ENCODE peak calls at places on chromosome X, in nine cellular contexts. One of them, this sample, is unnamed.

GRCh38 chrX:145751943-145752342 is 65.7 kb upstream of the SLITRK2 start:
- DNase-seq in HL-60: no peak
- DNase-seq in left ventricle myocardium inferior: no peak
- DNase-seq in ascending aorta: no peak
- DNase-seq in tibial nerve: no peak
- DNase-seq in IMR-90: no peak
- DNase-seq in fibroblast of lung: peak
- DNase-seq in CD4-positive, alpha-beta memory T cell: no peak
- DNase-seq in kidney: no peak
- DNase-seq in this sample: no peak

GRCh38 chrX:66163849-66164401 is at the start of gene HEPH:
- DNase-seq in ascending aorta: no peak
- DNase-seq in tibial nerve: no peak
- DNase-seq in HL-60: no peak
- DNase-seq in kidney: no peak
- DNase-seq in IMR-90: peak
- DNase-seq in fibroblast of lung: peak
- DNase-seq in CD4-positive, alpha-beta memory T cell: no peak
- DNase-seq in left ventricle myocardium inferior: no peak
- DNase-seq in this sample: no peak

GRCh38 chrX:43961699-43962098 is 11.5 kb downstream of the NDP start:
- DNase-seq in CD4-positive, alpha-beta memory T cell: no peak
- DNase-seq in tibial nerve: no peak
- DNase-seq in kidney: no peak
- DNase-seq in fibroblast of lung: no peak
- DNase-seq in IMR-90: no peak
- DNase-seq in ascending aorta: no peak
- DNase-seq in left ventricle myocardium inferior: no peak
- DNase-seq in HL-60: peak
- DNase-seq in this sample: no peak

GRCh38 chrX:150907474-150907873 is 9.0 kb upstream of the CD99L2 start:
- DNase-seq in fibroblast of lung: no peak
- DNase-seq in ascending aorta: no peak
- DNase-seq in IMR-90: no peak
- DNase-seq in CD4-positive, alpha-beta memory T cell: no peak
- DNase-seq in left ventricle myocardium inferior: peak
- DNase-seq in kidney: no peak
- DNase-seq in tibial nerve: no peak
- DNase-seq in HL-60: no peak
- DNase-seq in this sample: no peak

GRCh38 chrX:22577181-22577580 is 304.5 kb downstream of the CBLL2 start:
- DNase-seq in HL-60: no peak
- DNase-seq in tibial nerve: no peak
- DNase-seq in kidney: no peak
- DNase-seq in ascending aorta: no peak
- DNase-seq in IMR-90: peak
- DNase-seq in CD4-positive, alpha-beta memory T cell: no peak
- DNase-seq in fibroblast of lung: peak
- DNase-seq in left ventricle myocardium inferior: no peak
- DNase-seq in this sample: no peak

GRCh38 chrX:85836868-85837267 is 210.5 kb downstream of the CHM start:
- DNase-seq in fibroblast of lung: peak
- DNase-seq in IMR-90: peak
- DNase-seq in HL-60: no peak
- DNase-seq in CD4-positive, alpha-beta memory T cell: no peak
- DNase-seq in ascending aorta: no peak
- DNase-seq in tibial nerve: no peak
- DNase-seq in kidney: no peak
- DNase-seq in left ventricle myocardium inferior: no peak
- DNase-seq in this sample: no peak

GRCh38 chrX:56963377-56963776 is 32.0 kb downstream of the SPIN3 start:
- DNase-seq in left ventricle myocardium inferior: no peak
- DNase-seq in fibroblast of lung: no peak
- DNase-seq in ascending aorta: no peak
- DNase-seq in CD4-positive, alpha-beta memory T cell: peak
- DNase-seq in HL-60: no peak
- DNase-seq in tibial nerve: no peak
- DNase-seq in IMR-90: no peak
- DNase-seq in kidney: no peak
- DNase-seq in this sample: no peak

GRCh38 chrX:133325422-133325821 is 89.9 kb downstream of the GPC4 start:
- DNase-seq in left ventricle myocardium inferior: no peak
- DNase-seq in kidney: no peak
- DNase-seq in tibial nerve: no peak
- DNase-seq in CD4-positive, alpha-beta memory T cell: no peak
- DNase-seq in ascending aorta: no peak
- DNase-seq in IMR-90: no peak
- DNase-seq in fibroblast of lung: no peak
- DNase-seq in HL-60: no peak
- DNase-seq in this sample: no peak

GRCh38 chrX:116267511-116268040 is 97.0 kb downstream of the AGTR2 start:
- DNase-seq in tibial nerve: no peak
- DNase-seq in ascending aorta: no peak
- DNase-seq in left ventricle myocardium inferior: no peak
- DNase-seq in CD4-positive, alpha-beta memory T cell: no peak
- DNase-seq in fibroblast of lung: peak
- DNase-seq in kidney: no peak
- DNase-seq in HL-60: no peak
- DNase-seq in IMR-90: no peak
- DNase-seq in this sample: no peak

GRCh38 chrX:2635366-2635765 is 55.7 kb upstream of the CD99 start:
- DNase-seq in ascending aorta: no peak
- DNase-seq in kidney: no peak
- DNase-seq in IMR-90: no peak
- DNase-seq in HL-60: no peak
- DNase-seq in fibroblast of lung: no peak
- DNase-seq in left ventricle myocardium inferior: no peak
- DNase-seq in tibial nerve: no peak
- DNase-seq in CD4-positive, alpha-beta memory T cell: no peak
- DNase-seq in this sample: no peak

GRCh38 chrX:88355252-88355651 is 391.8 kb upstream of the CPXCR1 start:
- DNase-seq in kidney: no peak
- DNase-seq in tibial nerve: no peak
- DNase-seq in CD4-positive, alpha-beta memory T cell: no peak
- DNase-seq in ascending aorta: no peak
- DNase-seq in IMR-90: no peak
- DNase-seq in HL-60: no peak
- DNase-seq in left ventricle myocardium inferior: no peak
- DNase-seq in fibroblast of lung: no peak
- DNase-seq in this sample: peak

GRCh38 chrX:6021316-6022091 is 207.2 kb downstream of the NLGN4X start:
- DNase-seq in HL-60: peak
- DNase-seq in ascending aorta: no peak
- DNase-seq in kidney: no peak
- DNase-seq in tibial nerve: peak
- DNase-seq in CD4-positive, alpha-beta memory T cell: no peak
- DNase-seq in fibroblast of lung: no peak
- DNase-seq in left ventricle myocardium inferior: no peak
- DNase-seq in IMR-90: peak
- DNase-seq in this sample: no peak

GRCh38 chrX:45208121-45208856 is 7.6 kb upstream of the DIPK2B start:
- DNase-seq in CD4-positive, alpha-beta memory T cell: no peak
- DNase-seq in left ventricle myocardium inferior: no peak
- DNase-seq in HL-60: no peak
- DNase-seq in ascending aorta: no peak
- DNase-seq in fibroblast of lung: no peak
- DNase-seq in kidney: no peak
- DNase-seq in IMR-90: no peak
- DNase-seq in tibial nerve: no peak
- DNase-seq in this sample: no peak

GRCh38 chrX:73877687-73878086 is 314.7 kb downstream of the CHIC1 start:
- DNase-seq in ascending aorta: no peak
- DNase-seq in tibial nerve: no peak
- DNase-seq in CD4-positive, alpha-beta memory T cell: no peak
- DNase-seq in HL-60: no peak
- DNase-seq in fibroblast of lung: no peak
- DNase-seq in left ventricle myocardium inferior: no peak
- DNase-seq in IMR-90: no peak
- DNase-seq in kidney: no peak
- DNase-seq in this sample: no peak

GRCh38 chrX:16649858-16650257 is at the start of gene S100G:
- DNase-seq in fibroblast of lung: no peak
- DNase-seq in CD4-positive, alpha-beta memory T cell: no peak
- DNase-seq in tibial nerve: no peak
- DNase-seq in left ventricle myocardium inferior: no peak
- DNase-seq in kidney: no peak
- DNase-seq in IMR-90: no peak
- DNase-seq in ascending aorta: no peak
- DNase-seq in HL-60: no peak
- DNase-seq in this sample: no peak

GRCh38 chrX:136636121-136636520 is 11.8 kb upstream of the CD40LG start:
- DNase-seq in left ventricle myocardium inferior: no peak
- DNase-seq in fibroblast of lung: no peak
- DNase-seq in CD4-positive, alpha-beta memory T cell: no peak
- DNase-seq in ascending aorta: no peak
- DNase-seq in IMR-90: no peak
- DNase-seq in HL-60: no peak
- DNase-seq in tibial nerve: no peak
- DNase-seq in kidney: no peak
- DNase-seq in this sample: no peak

GRCh38 chrX:46433892-46434291 is 111.3 kb downstream of the ZNF674 start:
- DNase-seq in left ventricle myocardium inferior: no peak
- DNase-seq in IMR-90: peak
- DNase-seq in HL-60: no peak
- DNase-seq in tibial nerve: no peak
- DNase-seq in CD4-positive, alpha-beta memory T cell: no peak
- DNase-seq in fibroblast of lung: peak
- DNase-seq in ascending aorta: no peak
- DNase-seq in kidney: no peak
- DNase-seq in this sample: no peak

DNA sequence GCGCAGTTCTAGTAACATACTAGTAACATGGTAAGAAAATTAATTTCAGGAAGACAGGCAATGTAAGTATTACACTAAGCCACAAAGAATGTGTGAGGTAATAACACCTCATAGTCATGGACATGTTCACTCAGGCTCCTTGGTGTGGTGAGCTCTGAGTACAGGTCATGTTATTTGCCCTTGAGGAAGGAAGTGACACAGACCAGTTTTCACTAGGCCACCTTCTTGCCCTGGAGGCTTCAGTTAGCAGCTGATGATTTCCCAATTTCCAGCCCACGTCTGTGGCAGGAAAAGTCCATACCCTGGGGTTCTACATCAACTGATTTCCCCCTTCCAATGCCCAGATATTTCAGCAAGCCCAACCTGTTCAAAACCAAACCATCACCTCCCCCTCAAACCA is 6.7 kb downstream of the APOO start:
- DNase-seq in ascending aorta: no peak
- DNase-seq in CD4-positive, alpha-beta memory T cell: no peak
- DNase-seq in left ventricle myocardium inferior: no peak
- DNase-seq in tibial nerve: no peak
- DNase-seq in fibroblast of lung: peak
- DNase-seq in IMR-90: peak
- DNase-seq in HL-60: peak
- DNase-seq in kidney: no peak
- DNase-seq in this sample: no peak
- H3K27ac ChIP-seq in ascending aorta: peak
- H3K27ac ChIP-seq in CD4-positive, alpha-beta memory T cell: no peak
- H3K27ac ChIP-seq in left ventricle myocardium inferior: peak
- H3K27ac ChIP-seq in tibial nerve: peak
- H3K27ac ChIP-seq in fibroblast of lung: no peak
- H3K27ac ChIP-seq in IMR-90: no peak
- H3K27ac ChIP-seq in HL-60: peak
- H3K27ac ChIP-seq in kidney: peak
- H3K27ac ChIP-seq in this sample: peak

DNA sequence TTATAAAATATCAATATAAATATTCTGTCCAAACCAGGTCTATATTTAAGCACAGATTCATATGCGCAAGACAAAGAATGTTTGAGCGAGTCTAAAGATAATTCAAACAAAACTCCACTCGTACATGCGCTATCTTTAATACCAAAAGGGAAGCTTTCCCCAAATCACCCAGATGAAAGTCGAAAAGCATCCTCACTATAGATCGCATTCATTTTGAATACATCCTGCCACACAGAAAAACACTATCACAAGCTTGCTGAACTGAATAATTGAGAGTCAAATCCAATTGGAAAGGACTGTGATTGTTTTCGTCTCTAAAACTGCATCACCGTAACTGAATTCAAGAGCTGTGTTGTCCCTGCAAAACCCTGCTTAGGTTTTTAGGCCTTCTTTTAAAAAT is 685 bp downstream of the TASL start:
- DNase-seq in IMR-90: no peak
- DNase-seq in CD4-positive, alpha-beta memory T cell: no peak
- DNase-seq in left ventricle myocardium inferior: no peak
- DNase-seq in kidney: no peak
- DNase-seq in tibial nerve: no peak
- DNase-seq in HL-60: peak
- DNase-seq in fibroblast of lung: no peak
- DNase-seq in ascending aorta: no peak
- DNase-seq in this sample: no peak
- H3K27ac ChIP-seq in IMR-90: no peak
- H3K27ac ChIP-seq in CD4-positive, alpha-beta memory T cell: peak
- H3K27ac ChIP-seq in left ventricle myocardium inferior: no peak
- H3K27ac ChIP-seq in kidney: peak
- H3K27ac ChIP-seq in tibial nerve: no peak
- H3K27ac ChIP-seq in HL-60: peak
- H3K27ac ChIP-seq in fibroblast of lung: no peak
- H3K27ac ChIP-seq in ascending aorta: no peak
- H3K27ac ChIP-seq in this sample: peak

GRCh38 chrX:119465555-119465954 is 2.7 kb upstream of the SLC25A5 start:
- DNase-seq in IMR-90: no peak
- DNase-seq in fibroblast of lung: no peak
- DNase-seq in ascending aorta: no peak
- DNase-seq in kidney: no peak
- DNase-seq in HL-60: no peak
- DNase-seq in left ventricle myocardium inferior: no peak
- DNase-seq in CD4-positive, alpha-beta memory T cell: no peak
- DNase-seq in tibial nerve: no peak
- DNase-seq in this sample: no peak
- H3K27ac ChIP-seq in IMR-90: no peak
- H3K27ac ChIP-seq in fibroblast of lung: no peak
- H3K27ac ChIP-seq in ascending aorta: no peak
- H3K27ac ChIP-seq in kidney: no peak
- H3K27ac ChIP-seq in HL-60: no peak
- H3K27ac ChIP-seq in left ventricle myocardium inferior: no peak
- H3K27ac ChIP-seq in CD4-positive, alpha-beta memory T cell: no peak
- H3K27ac ChIP-seq in tibial nerve: no peak
- H3K27ac ChIP-seq in this sample: no peak

DNA sequence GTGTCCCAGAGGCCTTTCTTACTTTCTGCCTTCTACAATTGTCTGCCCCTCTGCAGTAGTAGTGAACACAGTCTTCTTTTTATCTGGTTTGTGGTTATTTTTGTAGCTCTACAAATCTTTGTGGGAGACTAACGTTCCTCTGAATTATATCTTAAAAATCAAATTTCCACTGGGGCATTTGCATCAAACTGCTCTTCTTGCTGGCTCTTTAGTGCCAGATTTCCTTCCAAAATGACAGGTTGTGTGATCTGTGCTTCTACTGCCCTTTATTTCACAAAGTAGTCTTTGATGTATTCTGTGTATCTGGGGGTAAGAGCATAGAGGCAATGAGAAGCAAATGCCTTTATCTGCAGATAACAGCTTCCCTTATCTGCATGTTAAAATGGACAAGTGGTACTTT is 34.5 kb downstream of the TSPAN7 start:
- DNase-seq in HL-60: no peak
- DNase-seq in left ventricle myocardium inferior: no peak
- DNase-seq in CD4-positive, alpha-beta memory T cell: no peak
- DNase-seq in fibroblast of lung: no peak
- DNase-seq in IMR-90: no peak
- DNase-seq in ascending aorta: no peak
- DNase-seq in kidney: no peak
- DNase-seq in tibial nerve: no peak
- DNase-seq in this sample: no peak
- H3K27ac ChIP-seq in HL-60: no peak
- H3K27ac ChIP-seq in left ventricle myocardium inferior: no peak
- H3K27ac ChIP-seq in CD4-positive, alpha-beta memory T cell: no peak
- H3K27ac ChIP-seq in fibroblast of lung: no peak
- H3K27ac ChIP-seq in IMR-90: no peak
- H3K27ac ChIP-seq in ascending aorta: no peak
- H3K27ac ChIP-seq in kidney: no peak
- H3K27ac ChIP-seq in tibial nerve: no peak
- H3K27ac ChIP-seq in this sample: no peak

GRCh38 chrX:132270021-132270420 is 50.8 kb upstream of the RAP2C start:
- DNase-seq in CD4-positive, alpha-beta memory T cell: no peak
- DNase-seq in IMR-90: no peak
- DNase-seq in tibial nerve: no peak
- DNase-seq in ascending aorta: no peak
- DNase-seq in HL-60: no peak
- DNase-seq in left ventricle myocardium inferior: no peak
- DNase-seq in kidney: no peak
- DNase-seq in fibroblast of lung: no peak
- DNase-seq in this sample: no peak
- H3K27ac ChIP-seq in CD4-positive, alpha-beta memory T cell: no peak
- H3K27ac ChIP-seq in IMR-90: no peak
- H3K27ac ChIP-seq in tibial nerve: peak
- H3K27ac ChIP-seq in ascending aorta: no peak
- H3K27ac ChIP-seq in HL-60: no peak
- H3K27ac ChIP-seq in left ventricle myocardium inferior: peak
- H3K27ac ChIP-seq in kidney: no peak
- H3K27ac ChIP-seq in fibroblast of lung: no peak
- H3K27ac ChIP-seq in this sample: no peak